ENCODE peak calls at places on chromosomes 3 and 15, in eight cellular contexts. A is mucosa of descending colon; R is astrocyte; M is CD8-positive, alpha-beta T cell; H is activated B cell treated with CpG ODN at 0.5 μM for 24 hours; Y is cardiac muscle cell; K is sigmoid colon; T is GM06990. S is an unnamed sample.

GRCh38 chr3:156581954-156582353 is 27.0 kb upstream of the SSR3 start:
- DNase-seq in A (no peak), T (no peak), K (no peak), M (no peak), H (no peak), R (no peak), Y (no peak), S (peak)

GRCh38 chr15:27414168-27414870 is 443.3 kb downstream of the GABRG3 start:
- DNase-seq in M (no peak), Y (no peak), R (peak), K (no peak), T (no peak), H (no peak), A (no peak), S (no peak)

GRCh38 chr3:36149447-36149865 is 230.8 kb upstream of the STAC start:
- DNase-seq in H (no peak), R (no peak), M (no peak), A (no peak), K (no peak), T (no peak), Y (no peak), S (no peak)

GRCh38 chr15:91522609-91523332 is 330.7 kb upstream of the SLCO3A1 start:
- DNase-seq in T (no peak), H (no peak), R (peak), Y (no peak), A (no peak), M (no peak), K (no peak), S (no peak)

GRCh38 chr3:151445283-151446001 is 15.4 kb downstream of the IGSF10 start:
- DNase-seq in H (no peak), A (no peak), M (no peak), T (no peak), K (no peak), R (peak), Y (no peak), S (peak)

GRCh38 chr3:185954366-185954723 is 16.5 kb upstream of the TRA2B start:
- DNase-seq in M (no peak), Y (no peak), H (no peak), R (no peak), K (no peak), T (no peak), A (no peak), S (no peak)

GRCh38 chr3:196988241-196989029 is 19.8 kb upstream of the PIGZ start:
- DNase-seq in M (no peak), A (peak), Y (peak), R (no peak), H (no peak), T (no peak), K (peak), S (no peak)

GRCh38 chr3:21718161-21718765 is 32.7 kb downstream of the ZNF385D start:
- DNase-seq in R (peak), M (no peak), K (no peak), T (no peak), A (no peak), Y (no peak), H (no peak), S (no peak)

GRCh38 chr3:46017720-46018119 is 9.6 kb downstream of the XCR1 start:
- DNase-seq in M (no peak), K (no peak), R (no peak), T (no peak), Y (no peak), H (no peak), A (no peak), S (no peak)

GRCh38 chr3:129624347-129625070 is 18.0 kb upstream of the PLXND1 start:
- DNase-seq in R (no peak), H (no peak), A (peak), M (no peak), K (peak), Y (no peak), T (no peak), S (no peak)

GRCh38 chr3:30626443-30627181 is 20.2 kb downstream of the TGFBR2 start:
- DNase-seq in H (no peak), Y (no peak), T (no peak), M (no peak), K (no peak), R (peak), A (no peak), S (no peak)

GRCh38 chr15:78855746-78856145 is 16.9 kb upstream of the MORF4L1 start:
- DNase-seq in H (no peak), A (no peak), K (no peak), R (peak), T (no peak), M (no peak), Y (no peak), S (no peak)

GRCh38 chr3:43035801-43036340 is 56.8 kb downstream of the GASK1A start:
- DNase-seq in Y (no peak), A (no peak), K (peak), R (no peak), H (no peak), M (peak), T (no peak), S (no peak)

GRCh38 chr3:58585005-58585786 is 8.0 kb upstream of the FAM107A start:
- DNase-seq in M (peak), Y (peak), A (peak), T (peak), H (peak), K (peak), R (peak), S (peak)

GRCh38 chr3:10882851-10883250 is 66.8 kb downstream of the SLC6A11 start:
- DNase-seq in A (no peak), R (no peak), M (no peak), K (no peak), Y (no peak), H (no peak), T (no peak), S (no peak)

GRCh38 chr3:69204315-69204957 is 82.0 kb upstream of the LMOD3 start:
- DNase-seq in M (no peak), R (no peak), K (no peak), T (no peak), H (no peak), A (no peak), Y (no peak), S (peak)

GRCh38 chr3:69205385-69205784 is 83.0 kb upstream of the LMOD3 start:
- DNase-seq in K (no peak), M (no peak), Y (no peak), H (no peak), T (no peak), A (no peak), R (no peak), S (no peak)

GRCh38 chr3:69210068-69210730 is 87.8 kb upstream of the LMOD3 start:
- DNase-seq in M (no peak), Y (no peak), H (no peak), K (no peak), T (no peak), A (no peak), R (no peak), S (no peak)

GRCh38 chr3:69209413-69209812 is 87.0 kb upstream of the LMOD3 start:
- DNase-seq in H (no peak), A (no peak), R (no peak), Y (no peak), T (no peak), M (no peak), K (no peak), S (no peak)

GRCh38 chr3:69207036-69207435 is 84.6 kb upstream of the LMOD3 start:
- DNase-seq in M (no peak), T (no peak), H (no peak), K (no peak), R (no peak), A (no peak), Y (no peak), S (peak)
- TF ChIP-seq CTCF in M (no peak), T (no peak), H (no peak), K (no peak), R (no peak), A (no peak), Y (no peak), S (no peak)

DNA sequence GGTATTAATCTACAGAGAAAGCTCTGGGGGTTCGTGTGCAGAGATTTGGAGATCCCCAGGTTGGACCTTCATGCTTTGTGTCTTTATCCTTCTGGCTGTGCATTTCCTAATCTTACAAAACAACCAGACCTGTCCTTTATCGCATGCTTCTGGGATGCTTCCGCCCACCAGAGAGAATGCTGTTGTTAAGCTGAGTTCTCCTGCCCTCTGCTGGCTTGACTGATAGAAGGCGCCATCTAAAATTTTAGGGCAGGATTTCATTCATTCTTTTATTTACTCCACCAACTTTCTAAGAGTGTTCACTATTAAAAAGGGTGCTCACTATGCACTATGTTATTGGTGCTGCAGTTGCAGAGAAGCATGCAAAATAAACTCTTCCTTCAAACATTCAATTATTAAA is 8.7 kb upstream of the SST start:
- DNase-seq in Y (peak), H (no peak), T (no peak), R (peak), A (no peak), K (no peak), M (no peak), S (peak)
- TF ChIP-seq CTCF in Y (peak), H (no peak), T (peak), R (peak), A (no peak), K (peak), M (no peak), S (peak)

GRCh38 chr15:48641416-48641815 is 4.1 kb downstream of the FBN1 start:
- DNase-seq in M (no peak), H (no peak), Y (no peak), K (no peak), A (no peak), R (no peak), T (no peak), S (peak)
- TF ChIP-seq CTCF in M (no peak), H (no peak), Y (peak), K (no peak), A (no peak), R (no peak), T (peak), S (peak)

DNA sequence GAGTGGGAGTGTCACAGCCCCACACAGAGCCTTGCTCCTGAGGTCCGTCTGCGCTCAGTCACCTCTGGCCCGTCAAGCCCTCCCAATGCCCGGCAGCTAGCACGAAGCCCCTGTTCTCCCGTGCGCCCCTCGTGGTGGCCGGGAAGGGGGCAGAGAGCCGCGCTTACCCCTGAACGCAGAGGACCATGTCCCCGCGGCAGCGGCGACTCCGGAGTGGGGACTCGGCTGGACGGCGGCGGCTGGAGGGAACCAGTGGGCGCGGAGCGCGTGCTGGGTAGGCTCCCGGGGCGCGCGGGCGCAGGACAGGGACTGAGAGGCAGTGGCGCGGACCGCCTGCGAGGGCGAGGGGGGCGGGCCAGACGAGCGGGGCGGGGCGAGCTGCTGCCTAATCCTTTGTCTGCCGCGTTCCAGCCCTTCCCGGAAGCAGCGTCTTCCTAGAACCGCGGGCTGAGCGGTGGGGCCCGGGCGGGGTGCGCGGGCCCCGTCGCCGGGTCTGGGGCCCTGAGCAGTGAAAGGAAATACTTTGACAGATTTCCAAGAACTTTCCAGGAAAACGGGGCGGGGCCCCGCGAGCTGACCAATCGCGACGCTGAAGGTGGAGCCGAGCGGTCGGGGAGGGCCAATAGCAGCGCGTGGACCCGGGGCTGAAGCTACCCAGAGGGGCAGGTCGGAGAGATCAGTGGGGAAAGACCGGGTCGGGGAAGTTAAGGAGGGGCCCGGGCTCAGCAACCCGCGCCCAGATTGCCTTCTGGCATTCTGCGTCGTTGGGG is at the start of gene CISH:
- DNase-seq in M (peak), R (peak), T (peak), K (peak), Y (peak), H (peak), A (peak), S (peak)
- TF ChIP-seq CTCF in M (no peak), R (no peak), T (peak), K (peak), Y (peak), H (no peak), A (no peak), S (peak)

GRCh38 chr15:38229700-38230099 is 22.9 kb upstream of the SPRED1 start:
- DNase-seq in Y (no peak), M (no peak), A (no peak), T (no peak), H (no peak), R (no peak), K (no peak), S (no peak)

GRCh38 chr15:38224486-38224885 is 28.1 kb upstream of the SPRED1 start:
- DNase-seq in K (no peak), M (no peak), H (no peak), R (no peak), Y (no peak), A (no peak), T (no peak), S (no peak)

GRCh38 chr15:38220874-38221273 is 31.8 kb upstream of the SPRED1 start:
- DNase-seq in K (no peak), M (no peak), H (no peak), A (no peak), R (no peak), Y (no peak), T (no peak), S (no peak)

GRCh38 chr15:38226867-38227266 is 25.8 kb upstream of the SPRED1 start:
- DNase-seq in K (no peak), Y (peak), T (no peak), M (no peak), A (no peak), H (no peak), R (peak), S (no peak)

DNA sequence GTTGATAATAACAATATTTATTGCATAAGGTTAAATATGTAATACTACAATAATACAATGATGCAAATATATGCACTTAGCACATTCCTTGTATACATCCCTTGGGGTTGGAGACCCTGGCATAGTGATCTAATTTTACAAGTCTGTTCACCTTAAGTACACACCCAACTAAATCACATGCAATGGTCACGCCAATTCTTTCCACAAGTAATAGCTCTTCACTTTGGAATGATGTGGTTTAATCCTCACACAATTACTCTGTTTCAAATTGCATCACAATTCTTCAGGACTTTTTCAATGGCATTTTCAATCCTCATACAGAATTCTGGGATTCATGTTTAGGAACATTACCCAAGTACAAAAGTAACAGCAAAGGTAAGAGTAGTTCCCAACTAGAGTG is 27.3 kb upstream of the SPRED1 start:
- DNase-seq in T (no peak), R (peak), A (no peak), Y (no peak), M (no peak), K (no peak), H (no peak), S (no peak)
- TF ChIP-seq CTCF in T (no peak), R (no peak), A (no peak), Y (no peak), M (no peak), K (no peak), H (no peak), S (no peak)

GRCh38 chr3:173583496-173583895 is 186.0 kb downstream of the NLGN1 start:
- DNase-seq in T (no peak), H (no peak), Y (no peak), K (no peak), M (no peak), A (no peak), R (no peak), S (no peak)

GRCh38 chr3:173587055-173587454 is 189.5 kb downstream of the NLGN1 start:
- DNase-seq in A (no peak), M (no peak), R (no peak), T (no peak), H (no peak), K (no peak), Y (no peak), S (no peak)

GRCh38 chr3:173584834-173585831 is 187.6 kb downstream of the NLGN1 start:
- DNase-seq in M (no peak), A (peak), T (no peak), H (no peak), R (peak), K (peak), Y (peak), S (no peak)

GRCh38 chr3:173586176-173586575 is 188.6 kb downstream of the NLGN1 start:
- DNase-seq in M (no peak), A (no peak), Y (no peak), T (no peak), K (no peak), H (no peak), R (peak), S (no peak)

DNA sequence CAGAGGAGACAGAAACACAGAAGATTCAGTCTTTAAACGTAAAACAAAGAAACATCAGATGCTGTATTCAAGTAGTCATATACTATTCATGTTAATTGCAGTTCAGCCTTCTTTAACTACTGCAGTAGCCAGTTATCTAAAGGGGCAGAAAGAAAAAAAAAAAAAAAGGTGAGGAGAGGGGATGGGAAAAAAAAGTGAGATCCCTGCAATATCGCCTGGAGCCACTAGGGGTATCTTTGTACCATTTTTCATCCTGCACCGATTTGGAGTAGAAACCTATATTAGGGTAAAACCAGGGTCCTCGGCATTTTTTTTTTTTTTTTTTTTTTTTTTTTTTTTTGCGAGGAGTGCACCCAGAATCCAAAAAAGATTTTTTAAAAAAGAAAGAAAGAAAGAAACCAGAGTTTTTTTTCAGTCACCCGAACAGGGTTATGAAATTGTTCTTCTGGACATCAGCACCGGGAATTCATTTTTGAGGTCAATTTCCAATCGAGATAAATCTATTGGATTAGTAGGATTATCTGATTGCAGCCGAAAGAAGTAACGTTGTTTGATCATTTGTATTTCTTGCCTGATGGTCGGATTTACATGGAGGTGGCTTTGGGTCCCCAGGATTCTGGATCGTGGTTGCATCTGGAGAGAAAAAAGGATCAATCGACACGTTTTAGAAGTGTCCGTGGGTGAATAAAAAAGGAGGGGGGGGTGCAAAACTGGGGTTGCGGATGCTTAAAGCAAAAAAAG is 186.7 kb downstream of the NLGN1 start:
- DNase-seq in T (no peak), Y (peak), H (no peak), A (no peak), K (no peak), R (peak), M (no peak), S (no peak)
- TF ChIP-seq CTCF in T (peak), Y (peak), H (no peak), A (peak), K (peak), R (peak), M (no peak), S (peak)

DNA sequence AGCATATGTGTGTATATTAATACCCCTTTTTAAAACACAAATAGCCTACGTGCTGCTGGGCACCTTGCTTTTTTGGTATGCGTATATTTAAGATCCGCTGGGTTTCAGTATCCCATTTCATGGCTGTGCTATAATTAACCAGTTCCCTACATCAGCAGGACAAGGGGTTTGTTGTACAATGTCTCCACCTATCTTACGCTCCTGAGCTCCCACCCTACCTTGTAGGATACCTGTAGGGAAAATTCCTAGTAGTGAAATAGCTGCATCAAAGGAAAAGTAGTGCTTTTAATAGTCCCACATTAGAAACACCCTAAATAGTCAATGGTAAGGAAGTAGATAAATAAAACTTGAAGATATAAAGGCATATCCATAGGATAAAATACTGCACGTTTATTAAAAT is 1.4 kb downstream of the MAP6D1 start:
- DNase-seq in M (no peak), H (no peak), Y (no peak), T (no peak), K (no peak), A (no peak), R (no peak), S (no peak)
- TF ChIP-seq CTCF in M (no peak), H (no peak), Y (no peak), T (no peak), K (no peak), A (no peak), R (no peak), S (no peak)

GRCh38 chr3:143119009-143119914 is at the start of gene CHST2:
- DNase-seq in R (peak), M (peak), Y (peak), H (peak), K (peak), A (peak), T (peak), S (peak)

GRCh38 chr3:143119974-143120715 is 574 bp downstream of the CHST2 start:
- DNase-seq in K (no peak), R (no peak), A (peak), Y (peak), M (peak), H (peak), T (peak), S (peak)

GRCh38 chr3:143121240-143122088 is 1.9 kb downstream of the CHST2 start:
- DNase-seq in K (no peak), R (no peak), A (peak), H (peak), M (peak), Y (peak), T (peak), S (peak)

GRCh38 chr3:143122089-143122430 is 2.5 kb downstream of the CHST2 start:
- DNase-seq in M (peak), T (no peak), A (peak), K (no peak), Y (no peak), H (no peak), R (no peak), S (no peak)

DNA sequence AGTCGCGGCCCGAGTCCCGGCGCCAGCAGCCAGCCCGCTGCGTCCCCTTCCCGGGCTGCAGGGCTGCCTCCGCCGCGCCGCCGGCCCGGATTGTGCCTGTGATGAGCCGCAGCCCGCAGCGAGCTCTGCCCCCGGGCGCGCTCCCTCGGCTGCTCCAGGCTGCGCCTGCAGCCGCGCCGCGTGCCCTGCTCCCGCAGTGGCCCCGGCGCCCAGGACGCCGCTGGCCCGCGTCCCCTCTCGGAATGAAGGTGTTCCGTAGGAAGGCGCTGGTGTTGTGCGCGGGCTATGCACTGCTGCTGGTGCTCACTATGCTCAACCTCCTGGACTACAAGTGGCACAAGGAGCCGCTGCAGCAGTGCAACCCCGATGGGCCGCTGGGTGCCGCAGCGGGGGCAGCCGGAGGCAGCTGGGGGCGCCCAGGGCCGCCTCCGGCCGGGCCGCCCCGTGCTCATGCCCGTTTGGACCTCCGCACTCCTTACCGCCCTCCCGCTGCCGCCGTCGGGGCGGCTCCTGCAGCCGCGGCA is 1.2 kb downstream of the CHST2 start:
- DNase-seq in T (peak), Y (peak), R (no peak), K (no peak), H (peak), M (peak), A (peak), S (peak)
- TF ChIP-seq CTCF in T (peak), Y (no peak), R (no peak), K (no peak), H (no peak), M (no peak), A (no peak), S (peak)

S was measured in GM12865.